ENCODE peak calls at places on chromosome 4, in five cellular contexts. I, S, Z, A and N are unnamed samples.

GRCh38 chr4:42339935-42340406 is 57.3 kb upstream of the SHISA3 start:
- DNase-seq in I (no peak), Z (no peak), S (no peak), A (no peak), N (peak)

GRCh38 chr4:73668806-73669205 is 48.6 kb upstream of the RASSF6 start:
- DNase-seq in S (no peak), A (no peak), Z (no peak), I (no peak), N (peak)

GRCh38 chr4:31081375-31081774 is 361.2 kb downstream of the PCDH7 start:
- DNase-seq in I (no peak), S (no peak), Z (no peak), A (no peak), N (no peak)

GRCh38 chr4:57405359-57405758 is 295.2 kb upstream of the IGFBP7 start:
- DNase-seq in S (no peak), A (no peak), I (no peak), Z (no peak), N (no peak)

GRCh38 chr4:128349921-128350320 is 62.3 kb upstream of the PGRMC2 start:
- DNase-seq in I (no peak), A (no peak), S (no peak), Z (no peak), N (peak)

GRCh38 chr4:60241886-60242285 is 958.2 kb upstream of the ADGRL3 start:
- DNase-seq in I (no peak), Z (no peak), S (no peak), A (no peak), N (no peak)

GRCh38 chr4:111537165-111537564 is 608.1 kb upstream of the FAM241A start:
- DNase-seq in S (no peak), A (no peak), Z (no peak), I (no peak), N (no peak)

GRCh38 chr4:138035781-138036258 is 206.3 kb downstream of the SLC7A11 start:
- DNase-seq in S (no peak), Z (peak), A (no peak), I (peak), N (peak)

GRCh38 chr4:15317246-15317645 is 110.6 kb upstream of the C1QTNF7 start:
- DNase-seq in S (no peak), I (no peak), Z (no peak), A (no peak), N (no peak)

GRCh38 chr4:7995135-7995534 is 55.5 kb upstream of the AFAP1 start:
- DNase-seq in A (no peak), I (no peak), Z (no peak), S (no peak), N (no peak)

GRCh38 chr4:123921339-123921738 is 524.7 kb downstream of the SPRY1 start:
- DNase-seq in S (no peak), Z (no peak), I (no peak), A (no peak), N (no peak)

GRCh38 chr4:8376361-8377102 is 64.0 kb downstream of the ACOX3 start:
- DNase-seq in A (no peak), S (no peak), I (no peak), Z (no peak), N (no peak)

GRCh38 chr4:135238940-135239339 is 1037.4 kb upstream of the PABPC4L start:
- DNase-seq in S (no peak), A (no peak), I (no peak), Z (no peak), N (no peak)

GRCh38 chr4:35793045-35793722 is 451.1 kb downstream of the ARAP2 start:
- DNase-seq in Z (no peak), I (no peak), A (no peak), S (no peak), N (no peak)

GRCh38 chr4:71338846-71339593 is at the start of gene SLC4A4:
- DNase-seq in A (no peak), Z (no peak), S (no peak), I (no peak), N (no peak)

GRCh38 chr4:1416051-1416947 is 10.1 kb upstream of the NKX1-1 start:
- DNase-seq in S (no peak), A (no peak), I (no peak), Z (no peak), N (no peak)

GRCh38 chr4:110487873-110488272 is 11.9 kb downstream of the ENPEP start:
- DNase-seq in Z (no peak), I (no peak), S (no peak), A (no peak), N (no peak)

GRCh38 chr4:125265846-125266245 is 48.9 kb upstream of the FAT4 start:
- DNase-seq in I (no peak), S (no peak), Z (no peak), A (no peak), N (no peak)